ENCODE peak calls at places on chromosomes 12 and 14, in ten cellular contexts. One of them, this sample, is unnamed.

GRCh38 chr12:113222730-113223531 is 1.7 kb downstream of the TPCN1 start:
- DNase-seq in IMR-90: peak; percentile 92
- DNase-seq in esophagus squamous epithelium: no peak
- DNase-seq in right lobe of liver: peak; percentile 85
- DNase-seq in ovary: peak; percentile 74
- DNase-seq in HCT116: no peak
- DNase-seq in transverse colon: peak; percentile 84
- DNase-seq in breast epithelium: peak; percentile 79
- DNase-seq in body of pancreas: peak; percentile 94
- DNase-seq in uterus: peak; percentile 54
- DNase-seq in this sample: peak; percentile 74

GRCh38 chr12:45504606-45505005 is 224.9 kb upstream of the ARID2 start:
- DNase-seq in HCT116: no peak
- DNase-seq in esophagus squamous epithelium: no peak
- DNase-seq in transverse colon: no peak
- DNase-seq in right lobe of liver: no peak
- DNase-seq in breast epithelium: no peak
- DNase-seq in IMR-90: no peak
- DNase-seq in ovary: no peak
- DNase-seq in body of pancreas: no peak
- DNase-seq in uterus: no peak
- DNase-seq in this sample: no peak

GRCh38 chr12:92170050-92170449 is 24.4 kb upstream of the BTG1 start:
- DNase-seq in esophagus squamous epithelium: no peak
- DNase-seq in body of pancreas: no peak
- DNase-seq in transverse colon: no peak
- DNase-seq in uterus: no peak
- DNase-seq in IMR-90: no peak
- DNase-seq in HCT116: no peak
- DNase-seq in breast epithelium: no peak
- DNase-seq in ovary: no peak
- DNase-seq in right lobe of liver: no peak
- DNase-seq in this sample: no peak

GRCh38 chr12:68374315-68374982 is 42.3 kb upstream of the MDM1 start:
- DNase-seq in esophagus squamous epithelium: no peak
- DNase-seq in body of pancreas: no peak
- DNase-seq in uterus: no peak
- DNase-seq in breast epithelium: no peak
- DNase-seq in HCT116: no peak
- DNase-seq in ovary: no peak
- DNase-seq in right lobe of liver: no peak
- DNase-seq in IMR-90: no peak
- DNase-seq in transverse colon: peak; percentile 48
- DNase-seq in this sample: no peak

GRCh38 chr12:128707488-128707887 is 116.3 kb downstream of the SLC15A4 start:
- DNase-seq in IMR-90: no peak
- DNase-seq in uterus: no peak
- DNase-seq in right lobe of liver: no peak
- DNase-seq in ovary: no peak
- DNase-seq in esophagus squamous epithelium: no peak
- DNase-seq in transverse colon: no peak
- DNase-seq in HCT116: no peak
- DNase-seq in body of pancreas: no peak
- DNase-seq in breast epithelium: no peak
- DNase-seq in this sample: no peak

GRCh38 chr12:116361404-116362223 is 84.1 kb upstream of the MED13L start:
- DNase-seq in IMR-90: no peak
- DNase-seq in breast epithelium: no peak
- DNase-seq in right lobe of liver: no peak
- DNase-seq in esophagus squamous epithelium: no peak
- DNase-seq in transverse colon: peak; percentile 58
- DNase-seq in uterus: no peak
- DNase-seq in body of pancreas: no peak
- DNase-seq in ovary: no peak
- DNase-seq in HCT116: no peak
- DNase-seq in this sample: no peak

GRCh38 chr12:87671757-87672156 is 357.4 kb downstream of the C12orf50 start:
- DNase-seq in HCT116: no peak
- DNase-seq in body of pancreas: no peak
- DNase-seq in uterus: no peak
- DNase-seq in right lobe of liver: no peak
- DNase-seq in ovary: no peak
- DNase-seq in breast epithelium: no peak
- DNase-seq in esophagus squamous epithelium: no peak
- DNase-seq in IMR-90: no peak
- DNase-seq in transverse colon: no peak
- DNase-seq in this sample: no peak

GRCh38 chr14:56199095-56199975 is 81.1 kb downstream of the PELI2 start:
- DNase-seq in uterus: peak; percentile 28
- DNase-seq in body of pancreas: peak; percentile 62
- DNase-seq in transverse colon: no peak
- DNase-seq in HCT116: no peak
- DNase-seq in ovary: peak; percentile 66
- DNase-seq in IMR-90: peak; percentile 99
- DNase-seq in breast epithelium: no peak
- DNase-seq in right lobe of liver: no peak
- DNase-seq in esophagus squamous epithelium: no peak
- DNase-seq in this sample: peak; percentile 35

GRCh38 chr12:75632452-75632851 is 121.0 kb upstream of the KRR1 start:
- DNase-seq in ovary: no peak
- DNase-seq in uterus: no peak
- DNase-seq in IMR-90: no peak
- DNase-seq in breast epithelium: no peak
- DNase-seq in esophagus squamous epithelium: no peak
- DNase-seq in transverse colon: no peak
- DNase-seq in body of pancreas: no peak
- DNase-seq in right lobe of liver: no peak
- DNase-seq in HCT116: no peak
- DNase-seq in this sample: no peak

GRCh38 chr12:42097971-42098370 is 46.7 kb downstream of the GXYLT1 start:
- DNase-seq in IMR-90: no peak
- DNase-seq in right lobe of liver: no peak
- DNase-seq in HCT116: no peak
- DNase-seq in body of pancreas: no peak
- DNase-seq in ovary: no peak
- DNase-seq in uterus: no peak
- DNase-seq in esophagus squamous epithelium: no peak
- DNase-seq in breast epithelium: no peak
- DNase-seq in transverse colon: no peak
- DNase-seq in this sample: no peak

GRCh38 chr14:29462772-29463171 is 464.9 kb downstream of the PRKD1 start:
- DNase-seq in IMR-90: no peak
- DNase-seq in ovary: no peak
- DNase-seq in body of pancreas: no peak
- DNase-seq in transverse colon: no peak
- DNase-seq in HCT116: no peak
- DNase-seq in breast epithelium: no peak
- DNase-seq in esophagus squamous epithelium: no peak
- DNase-seq in right lobe of liver: no peak
- DNase-seq in uterus: no peak
- DNase-seq in this sample: no peak

GRCh38 chr14:29461131-29461530 is 466.5 kb downstream of the PRKD1 start:
- DNase-seq in ovary: no peak
- DNase-seq in HCT116: no peak
- DNase-seq in IMR-90: no peak
- DNase-seq in esophagus squamous epithelium: no peak
- DNase-seq in breast epithelium: no peak
- DNase-seq in uterus: no peak
- DNase-seq in body of pancreas: no peak
- DNase-seq in transverse colon: no peak
- DNase-seq in right lobe of liver: no peak
- DNase-seq in this sample: no peak

GRCh38 chr14:29462271-29462670 is 465.4 kb downstream of the PRKD1 start:
- DNase-seq in breast epithelium: no peak
- DNase-seq in HCT116: no peak
- DNase-seq in esophagus squamous epithelium: no peak
- DNase-seq in right lobe of liver: no peak
- DNase-seq in transverse colon: no peak
- DNase-seq in uterus: no peak
- DNase-seq in body of pancreas: no peak
- DNase-seq in ovary: no peak
- DNase-seq in IMR-90: no peak
- DNase-seq in this sample: no peak

GRCh38 chr14:29459967-29460366 is 467.7 kb downstream of the PRKD1 start:
- DNase-seq in transverse colon: no peak
- DNase-seq in esophagus squamous epithelium: no peak
- DNase-seq in uterus: no peak
- DNase-seq in body of pancreas: no peak
- DNase-seq in right lobe of liver: no peak
- DNase-seq in breast epithelium: no peak
- DNase-seq in ovary: no peak
- DNase-seq in IMR-90: no peak
- DNase-seq in HCT116: no peak
- DNase-seq in this sample: no peak

GRCh38 chr14:29458547-29458946 is 469.1 kb downstream of the PRKD1 start:
- DNase-seq in transverse colon: no peak
- DNase-seq in uterus: no peak
- DNase-seq in HCT116: no peak
- DNase-seq in body of pancreas: no peak
- DNase-seq in IMR-90: no peak
- DNase-seq in esophagus squamous epithelium: no peak
- DNase-seq in right lobe of liver: no peak
- DNase-seq in ovary: no peak
- DNase-seq in breast epithelium: no peak
- DNase-seq in this sample: no peak
- TF ChIP-seq POLR2A in transverse colon: no peak
- TF ChIP-seq POLR2A in uterus: no peak
- TF ChIP-seq POLR2A in HCT116: no peak
- TF ChIP-seq POLR2A in body of pancreas: no peak
- TF ChIP-seq POLR2A in IMR-90: no peak
- TF ChIP-seq POLR2A in esophagus squamous epithelium: no peak
- TF ChIP-seq POLR2A in right lobe of liver: no peak
- TF ChIP-seq POLR2A in ovary: no peak
- TF ChIP-seq POLR2A in breast epithelium: no peak
- TF ChIP-seq POLR2A in this sample: no peak

DNA sequence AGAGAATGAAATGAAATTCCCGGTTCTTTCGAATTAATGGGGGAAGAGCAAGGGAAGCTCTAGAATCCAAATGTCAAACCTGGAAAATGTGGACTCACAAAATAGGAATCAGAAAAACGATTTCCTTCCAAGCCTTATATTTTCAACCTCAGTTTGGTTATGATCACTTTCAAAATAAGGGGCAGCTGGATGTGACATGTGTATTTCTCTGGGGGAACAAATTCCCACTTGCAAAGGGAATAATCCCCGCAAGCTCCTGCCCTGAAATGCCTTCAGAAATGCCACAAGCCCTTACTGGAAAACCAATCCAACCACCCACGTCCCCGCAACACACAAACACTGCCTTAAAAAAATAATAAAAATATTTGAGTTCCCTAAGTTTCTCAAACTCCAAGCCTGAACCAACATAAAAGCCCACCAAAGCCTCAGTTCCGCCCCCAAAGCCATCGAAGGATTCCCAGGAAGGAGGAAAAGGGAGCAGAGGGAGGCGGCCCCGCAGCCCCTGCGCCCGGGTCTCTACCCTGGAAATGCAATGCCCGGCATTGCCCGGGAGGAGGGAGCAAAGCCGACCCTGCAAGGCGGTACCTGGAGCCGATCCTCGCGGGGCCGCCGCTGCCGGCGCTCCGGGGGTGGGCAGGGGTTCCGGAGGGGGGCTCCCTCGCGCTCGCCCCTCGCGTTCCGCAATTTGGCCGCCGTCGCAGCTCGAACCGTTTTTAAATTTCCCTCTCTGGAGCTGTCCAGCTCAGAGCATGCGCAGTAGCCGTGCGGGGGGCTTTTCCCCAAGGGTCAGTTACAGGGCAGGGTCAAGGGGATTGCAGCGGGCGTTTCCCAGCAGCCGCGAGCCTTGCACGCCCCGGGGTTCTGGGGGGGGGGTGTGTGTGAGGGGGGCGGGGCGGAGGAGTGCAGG is at the start of gene FOXN4:
- DNase-seq in right lobe of liver: no peak
- DNase-seq in esophagus squamous epithelium: no peak
- DNase-seq in uterus: no peak
- DNase-seq in ovary: no peak
- DNase-seq in transverse colon: no peak
- DNase-seq in body of pancreas: no peak
- DNase-seq in HCT116: no peak
- DNase-seq in IMR-90: no peak
- DNase-seq in breast epithelium: no peak
- DNase-seq in this sample: no peak
- H3K4me3 ChIP-seq in right lobe of liver: peak within 1 kb of the TSS; percentile 45
- H3K4me3 ChIP-seq in esophagus squamous epithelium: peak within 1 kb of the TSS; percentile 49
- H3K4me3 ChIP-seq in uterus: peak within 1 kb of the TSS; percentile 32
- H3K4me3 ChIP-seq in ovary: peak within 1 kb of the TSS; percentile 42
- H3K4me3 ChIP-seq in transverse colon: peak within 1 kb of the TSS; percentile 18
- H3K4me3 ChIP-seq in body of pancreas: no peak within 1 kb of the TSS
- H3K4me3 ChIP-seq in HCT116: peak within 1 kb of the TSS; percentile 52
- H3K4me3 ChIP-seq in IMR-90: no peak within 1 kb of the TSS
- H3K4me3 ChIP-seq in breast epithelium: peak within 1 kb of the TSS; percentile 47
- H3K4me3 ChIP-seq in this sample: peak within 1 kb of the TSS; percentile 55

DNA sequence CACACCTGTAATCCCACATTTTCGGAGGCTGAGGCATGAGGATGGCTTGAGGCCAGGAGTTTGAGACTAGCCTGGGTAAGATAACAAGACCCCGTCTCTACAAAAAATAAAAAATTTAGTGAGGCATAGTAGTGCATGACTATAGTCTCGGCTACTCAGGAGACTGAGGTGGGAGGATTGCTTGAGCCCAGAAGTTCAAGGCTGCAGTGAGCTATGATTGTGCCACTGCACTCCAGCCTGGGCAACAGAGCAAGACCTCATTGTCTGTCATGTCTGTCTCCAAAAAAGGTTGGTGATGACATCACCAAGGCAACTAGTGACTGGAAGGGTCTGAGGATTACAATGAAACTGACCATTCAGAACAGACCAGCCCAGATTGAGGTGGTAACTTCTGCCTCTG is 83.5 kb upstream of the COCH start:
- DNase-seq in right lobe of liver: no peak
- DNase-seq in transverse colon: no peak
- DNase-seq in breast epithelium: no peak
- DNase-seq in body of pancreas: no peak
- DNase-seq in HCT116: no peak
- DNase-seq in ovary: no peak
- DNase-seq in esophagus squamous epithelium: no peak
- DNase-seq in uterus: no peak
- DNase-seq in IMR-90: no peak
- DNase-seq in this sample: no peak
- H3K9me3 ChIP-seq in right lobe of liver: no peaks in the 10 kb centered on the region
- H3K9me3 ChIP-seq in transverse colon: no peaks in the 10 kb centered on the region
- H3K9me3 ChIP-seq in breast epithelium: no peaks in the 10 kb centered on the region
- H3K9me3 ChIP-seq in body of pancreas: no peaks in the 10 kb centered on the region
- H3K9me3 ChIP-seq in HCT116: no peaks in the 10 kb centered on the region
- H3K9me3 ChIP-seq in ovary: no peaks in the 10 kb centered on the region
- H3K9me3 ChIP-seq in esophagus squamous epithelium: no peaks in the 10 kb centered on the region
- H3K9me3 ChIP-seq in uterus: no peaks in the 10 kb centered on the region
- H3K9me3 ChIP-seq in IMR-90: no peaks in the 10 kb centered on the region
- H3K9me3 ChIP-seq in this sample: no peaks in the 10 kb centered on the region

DNA sequence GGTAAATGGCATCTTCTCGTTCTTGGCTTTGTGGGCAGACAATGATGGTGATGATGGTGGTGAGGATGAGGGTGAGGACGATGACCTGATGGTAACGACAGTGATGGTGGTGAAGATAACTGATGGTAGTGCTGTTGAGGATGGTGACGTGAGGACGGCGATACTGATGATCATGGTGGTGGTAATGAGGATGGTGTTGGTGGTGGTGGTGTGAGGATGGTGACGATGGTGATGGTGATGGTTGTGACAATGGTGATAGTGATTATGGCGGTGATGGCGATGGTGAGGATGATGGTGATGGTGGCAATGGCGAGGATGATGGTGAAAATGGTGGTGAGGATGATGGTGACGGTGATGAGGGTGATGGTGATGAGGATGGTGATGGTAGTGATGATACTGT is 54.5 kb downstream of the FBRSL1 start:
- DNase-seq in transverse colon: no peak
- DNase-seq in IMR-90: no peak
- DNase-seq in HCT116: no peak
- DNase-seq in breast epithelium: no peak
- DNase-seq in body of pancreas: no peak
- DNase-seq in right lobe of liver: no peak
- DNase-seq in ovary: no peak
- DNase-seq in uterus: no peak
- DNase-seq in esophagus squamous epithelium: no peak
- DNase-seq in this sample: no peak
- TF ChIP-seq POLR2A in transverse colon: no peak
- TF ChIP-seq POLR2A in IMR-90: no peak
- TF ChIP-seq POLR2A in HCT116: no peak
- TF ChIP-seq POLR2A in breast epithelium: no peak
- TF ChIP-seq POLR2A in body of pancreas: no peak
- TF ChIP-seq POLR2A in right lobe of liver: no peak
- TF ChIP-seq POLR2A in ovary: no peak
- TF ChIP-seq POLR2A in uterus: no peak
- TF ChIP-seq POLR2A in esophagus squamous epithelium: no peak
- TF ChIP-seq POLR2A in this sample: no peak